ENCODE peak calls at places on chromosomes 11 and 22, in seven cellular contexts. P, R, M, E, X, S and A are unnamed samples.

GRCh38 chr11:120574881-120575280 is 63.3 kb downstream of the GRIK4 start:
- DNase-seq in P (no peak), R (no peak), M (no peak), E (no peak), X (no peak), S (no peak), A (no peak)

GRCh38 chr11:29343465-29344333 is 673.1 kb downstream of the KCNA4 start:
- DNase-seq in P (peak; percentile 55), R (no peak), M (peak; percentile 28), E (no peak), X (peak; percentile 36), S (no peak), A (no peak)

GRCh38 chr11:131694526-131695424 is 324.4 kb downstream of the NTM start:
- DNase-seq in P (peak; percentile 75), R (peak; percentile 74), M (peak; percentile 52), E (peak; percentile 63), X (peak; percentile 86), S (peak; percentile 63), A (no peak)

GRCh38 chr11:74634537-74634936 is 42.2 kb downstream of the POLD3 start:
- DNase-seq in P (peak; percentile 68), R (no peak), M (peak; percentile 18), E (no peak), X (no peak), S (no peak), A (no peak)

GRCh38 chr22:38419864-38420172 is 35.2 kb downstream of the KCNJ4 start:
- DNase-seq in P (no peak), R (no peak), M (no peak), E (no peak), X (no peak), S (no peak), A (no peak)

GRCh38 chr11:44978961-44979331 is 28.3 kb upstream of the TP53I11 start:
- DNase-seq in P (no peak), R (no peak), M (peak; percentile 35), E (no peak), X (no peak), S (no peak), A (no peak)

GRCh38 chr11:17720796-17721171 is 1.4 kb downstream of the MYOD1 start:
- DNase-seq in P (no peak), R (no peak), M (no peak), E (no peak), X (peak; percentile 65), S (no peak), A (no peak)

GRCh38 chr11:13297917-13298356 is 20.3 kb downstream of the BMAL1 start:
- DNase-seq in P (no peak), R (no peak), M (peak; percentile 30), E (no peak), X (no peak), S (no peak), A (no peak)

GRCh38 chr11:14336507-14337503 is 22.2 kb downstream of the RRAS2 start:
- DNase-seq in P (peak; percentile 60), R (no peak), M (peak; percentile 85), E (no peak), X (no peak), S (no peak), A (no peak)

GRCh38 chr11:17719028-17719939 is at the start of gene MYOD1:
- DNase-seq in P (no peak), R (no peak), M (no peak), E (no peak), X (peak; percentile 70), S (no peak), A (no peak)

DNA sequence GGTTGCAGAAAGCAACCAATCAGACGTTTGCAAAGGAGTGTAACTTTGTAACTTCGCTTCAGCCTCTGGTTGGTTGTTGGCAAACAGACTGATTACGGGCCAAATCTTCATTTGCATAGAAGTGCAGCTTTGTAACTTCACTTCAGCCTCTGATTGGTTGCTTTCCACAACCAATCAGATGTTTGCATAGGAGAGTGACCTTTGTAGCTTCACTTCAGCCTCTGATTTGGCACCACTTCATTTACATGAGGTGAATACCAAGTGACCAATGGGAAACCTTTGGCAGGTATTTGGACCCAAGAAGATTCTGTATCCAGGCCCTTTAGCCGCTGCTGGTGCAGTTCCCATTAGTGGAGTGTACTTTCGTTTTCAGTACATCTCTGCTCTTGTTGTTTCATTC is 16.0 kb downstream of the USP47 start:
- DNase-seq in P (peak; percentile 38), R (no peak), M (peak; percentile 9), E (no peak), X (no peak), S (no peak), A (no peak)
- TF ChIP-seq TAF1 in P (no peak), R (no peak), M (no peak), E (no peak), X (no peak), S (no peak), A (no peak)

GRCh38 chr11:95575517-95575916 is 214.1 kb downstream of the FAM76B start:
- DNase-seq in P (no peak), R (no peak), M (no peak), E (no peak), X (no peak), S (no peak), A (no peak)

GRCh38 chr11:95576149-95576851 is 213.3 kb downstream of the FAM76B start:
- DNase-seq in P (no peak), R (no peak), M (no peak), E (no peak), X (no peak), S (no peak), A (no peak)

GRCh38 chr11:95577716-95578460 is 211.7 kb downstream of the FAM76B start:
- DNase-seq in P (no peak), R (no peak), M (no peak), E (no peak), X (no peak), S (no peak), A (no peak)
- TF ChIP-seq TAF1 in P (no peak), R (no peak), M (no peak), E (no peak), X (no peak), S (no peak), A (no peak)

GRCh38 chr11:69328231-69328630 is 34.3 kb downstream of the MYEOV start:
- DNase-seq in P (no peak), R (no peak), M (no peak), E (no peak), X (no peak), S (no peak), A (no peak)

GRCh38 chr11:69325446-69325845 is 31.5 kb downstream of the MYEOV start:
- DNase-seq in P (no peak), R (no peak), M (no peak), E (no peak), X (no peak), S (no peak), A (no peak)

GRCh38 chr11:69330330-69330729 is 36.4 kb downstream of the MYEOV start:
- DNase-seq in P (no peak), R (no peak), M (no peak), E (no peak), X (no peak), S (no peak), A (no peak)

GRCh38 chr11:69326622-69327219 is 32.8 kb downstream of the MYEOV start:
- DNase-seq in P (no peak), R (no peak), M (no peak), E (no peak), X (no peak), S (no peak), A (no peak)

DNA sequence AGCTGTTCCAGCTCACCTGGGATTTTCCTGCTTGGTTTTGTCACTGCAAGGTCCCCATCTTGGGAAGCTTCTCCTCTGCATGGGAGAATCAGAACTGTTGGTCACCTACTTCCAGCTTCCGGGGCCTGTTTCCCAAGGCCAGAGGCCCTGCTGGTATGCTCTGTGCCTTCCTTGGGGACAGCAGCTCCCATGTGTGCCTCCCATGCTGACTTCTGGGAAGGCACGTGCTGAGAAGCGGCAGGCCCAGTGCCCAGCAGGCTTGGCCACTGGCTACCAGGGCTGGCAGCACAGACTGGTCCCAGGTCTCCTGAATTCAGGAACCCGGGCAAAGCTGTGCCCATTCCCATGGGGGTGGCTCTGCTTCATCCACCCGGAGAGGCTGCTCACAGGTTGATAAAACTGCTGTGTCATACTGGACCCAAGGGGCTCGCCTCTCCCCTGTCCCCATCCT is 33.8 kb downstream of the MYEOV start:
- DNase-seq in P (no peak), R (no peak), M (no peak), E (no peak), X (no peak), S (no peak), A (no peak)
- TF ChIP-seq TAF1 in P (no peak), R (no peak), M (no peak), E (no peak), X (no peak), S (no peak), A (no peak)

GRCh38 chr22:31497148-31497938 is 1.0 kb downstream of the SFI1 start:
- DNase-seq in P (no peak), R (no peak), M (no peak), E (no peak), X (no peak), S (no peak), A (no peak)
- TF ChIP-seq TAF1 in P (no peak), R (no peak), M (no peak), E (no peak), X (no peak), S (no peak), A (no peak)

DNA sequence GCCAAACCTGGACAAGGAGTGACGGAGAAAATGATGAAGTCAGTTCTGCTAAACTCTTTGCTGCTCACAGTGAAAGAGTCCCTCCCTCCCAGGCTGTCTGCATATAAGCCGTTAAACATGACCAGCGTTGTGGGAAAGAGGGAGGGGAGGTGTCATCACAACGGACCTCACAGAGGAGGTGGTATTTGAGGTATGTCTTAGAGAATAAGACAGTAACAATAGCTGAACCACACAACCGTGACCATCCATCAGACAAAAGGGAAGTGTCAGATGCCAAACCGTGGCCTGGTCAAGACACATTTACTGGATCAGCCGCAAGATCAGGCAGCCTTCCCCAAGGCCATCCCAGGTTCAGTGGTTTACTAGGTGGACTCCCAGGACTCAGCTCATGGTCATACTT is 2.8 kb upstream of the CYTH4 start:
- DNase-seq in P (no peak), R (no peak), M (no peak), E (no peak), X (no peak), S (no peak), A (no peak)
- TF ChIP-seq TAF1 in P (no peak), R (no peak), M (no peak), E (no peak), X (no peak), S (no peak), A (no peak)

DNA sequence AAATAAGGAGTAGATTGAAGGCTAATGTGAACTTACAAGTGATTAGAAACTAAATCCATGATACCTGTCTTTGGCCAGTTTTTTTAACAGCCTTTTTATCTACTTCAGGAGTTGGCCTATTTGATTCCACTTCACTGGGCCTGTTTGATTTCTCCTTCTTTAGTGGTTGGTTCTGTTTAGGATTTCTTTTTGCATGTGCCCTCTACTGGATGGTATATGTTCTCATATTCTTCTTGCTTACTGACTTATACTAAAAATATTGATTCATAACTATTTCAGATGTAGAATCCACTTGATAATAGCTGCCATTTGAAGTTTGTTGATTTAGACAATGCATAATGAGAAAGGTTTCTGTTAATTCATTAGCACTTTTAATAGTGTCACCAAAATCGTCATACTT is 53.9 kb downstream of the USP47 start:
- DNase-seq in P (no peak), R (no peak), M (no peak), E (no peak), X (no peak), S (no peak), A (no peak)
- TF ChIP-seq TAF1 in P (no peak), R (no peak), M (no peak), E (no peak), X (no peak), S (no peak), A (no peak)